ENCODE peak calls at places on chromosomes 1 and 21, in eight cellular contexts. M is psoas muscle; E is caudate nucleus; D is cardiac muscle cell; S is aorta; K is CD4-positive, alpha-beta T cell; O is right lobe of liver; V is body of pancreas. U is an unnamed sample.

GRCh38 chr1:218804014-218804785 is 369.5 kb upstream of the LYPLAL1 start:
- DNase-seq in M (no peak), E (no peak), D (no peak), S (no peak), K (no peak), O (no peak), V (no peak), U (no peak)

GRCh38 chr1:19113362-19114092 is 96.5 kb downstream of the UBR4 start:
- DNase-seq in M (no peak), E (no peak), D (peak), S (no peak), K (peak), O (no peak), V (peak), U (no peak)

GRCh38 chr1:63915121-63915520 is 141.3 kb downstream of the ROR1 start:
- DNase-seq in M (no peak), E (no peak), D (no peak), S (no peak), K (no peak), O (no peak), V (no peak), U (no peak)

GRCh38 chr1:27891196-27891889 is 19.0 kb downstream of the THEMIS2 start:
- DNase-seq in M (no peak), E (no peak), D (no peak), S (no peak), K (peak), O (no peak), V (peak), U (peak)

GRCh38 chr21:31660134-31660565 is 657 bp downstream of the SOD1 start:
- DNase-seq in M (no peak), E (peak), D (peak), S (peak), K (peak), O (no peak), V (no peak), U (no peak)

GRCh38 chr1:916173-917075 is 7.3 kb upstream of the SAMD11 start:
- DNase-seq in M (peak), E (no peak), D (peak), S (peak), K (no peak), O (peak), V (peak), U (no peak)

GRCh38 chr21:21397464-21397863 is 399.3 kb downstream of the NCAM2 start:
- DNase-seq in M (no peak), E (no peak), D (no peak), S (peak), K (no peak), O (no peak), V (no peak), U (no peak)

GRCh38 chr21:45403825-45404725 is 890 bp upstream of the COL18A1 start:
- DNase-seq in M (peak), E (no peak), D (peak), S (peak), K (no peak), O (peak), V (peak), U (no peak)

GRCh38 chr1:72166426-72166825 is 115.9 kb downstream of the NEGR1 start:
- DNase-seq in M (no peak), E (no peak), D (no peak), S (no peak), K (no peak), O (no peak), V (no peak), U (no peak)

GRCh38 chr21:42456457-42456856 is 39.6 kb downstream of the RSPH1 start:
- DNase-seq in M (no peak), E (peak), D (no peak), S (no peak), K (peak), O (no peak), V (no peak), U (peak)

GRCh38 chr1:79188371-79188770 is 181.8 kb upstream of the ADGRL4 start:
- DNase-seq in M (no peak), E (no peak), D (peak), S (no peak), K (no peak), O (no peak), V (no peak), U (no peak)

GRCh38 chr1:96634863-96635262 is 86.7 kb upstream of the PTBP2 start:
- DNase-seq in M (no peak), E (no peak), D (no peak), S (no peak), K (no peak), O (no peak), V (no peak), U (no peak)

GRCh38 chr1:161260939-161261858 is 2.7 kb downstream of the PCP4L1 start:
- DNase-seq in M (no peak), E (peak), D (no peak), S (no peak), K (no peak), O (no peak), V (no peak), U (no peak)

GRCh38 chr1:36906555-36906954 is 127.8 kb downstream of the GRIK3 start:
- DNase-seq in M (no peak), E (no peak), D (no peak), S (no peak), K (no peak), O (no peak), V (no peak), U (no peak)

GRCh38 chr1:67586596-67586995 is 98.4 kb upstream of the GADD45A start:
- DNase-seq in M (no peak), E (no peak), D (peak), S (no peak), K (no peak), O (no peak), V (no peak), U (no peak)

GRCh38 chr1:54952950-54953718 is 27.3 kb upstream of the TMEM61 start:
- DNase-seq in M (no peak), E (no peak), D (peak), S (no peak), K (no peak), O (no peak), V (no peak), U (no peak)

DNA sequence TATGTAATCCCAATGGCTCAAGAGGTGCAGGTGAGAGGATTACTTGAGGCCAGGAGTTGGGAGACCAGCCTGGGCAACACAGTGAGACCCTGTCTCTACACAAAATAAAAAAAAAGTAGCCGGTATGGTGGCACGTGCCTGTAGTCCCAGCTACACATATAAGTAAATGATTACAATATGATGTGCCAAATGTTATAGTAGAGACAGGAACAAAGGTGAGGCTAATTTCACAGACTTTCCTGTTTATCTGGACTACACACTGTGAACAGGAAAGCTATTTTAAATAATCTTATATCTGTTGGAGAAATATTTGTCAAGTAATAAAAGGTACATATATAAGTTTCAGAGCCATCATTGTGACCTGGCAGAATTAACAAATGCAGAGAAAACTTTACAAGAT is 77.7 kb downstream of the UROD start:
- DNase-seq in M (no peak), E (no peak), D (no peak), S (no peak), K (no peak), O (no peak), V (no peak), U (no peak)
- H3K27ac ChIP-seq in M (no peak), E (no peak), D (no peak), S (no peak), K (no peak), O (no peak), V (no peak), U (no peak)

GRCh38 chr1:145962157-145963102 is 1.9 kb downstream of the ANKRD34A start:
- DNase-seq in M (peak), E (peak), D (no peak), S (peak), K (peak), O (no peak), V (peak), U (peak)

GRCh38 chr1:145959957-145960467 is 2.2 kb upstream of the LIX1L start:
- DNase-seq in M (no peak), E (no peak), D (no peak), S (no peak), K (no peak), O (no peak), V (no peak), U (no peak)

GRCh38 chr1:145961109-145961424 is 3.2 kb upstream of the LIX1L start:
- DNase-seq in M (no peak), E (no peak), D (no peak), S (no peak), K (no peak), O (peak), V (no peak), U (no peak)

GRCh38 chr1:145960468-145961108 is 2.8 kb upstream of the LIX1L start:
- DNase-seq in M (peak), E (peak), D (peak), S (peak), K (peak), O (peak), V (peak), U (peak)

GRCh38 chr1:145961425-145962156 is 2.8 kb downstream of the ANKRD34A start:
- DNase-seq in M (peak), E (peak), D (peak), S (peak), K (peak), O (no peak), V (peak), U (peak)
- H3K27ac ChIP-seq in M (peak), E (peak), D (no peak), S (peak), K (no peak), O (no peak), V (no peak), U (peak)

GRCh38 chr1:203677771-203678170 is 51.1 kb downstream of the ATP2B4 start:
- DNase-seq in M (no peak), E (no peak), D (no peak), S (no peak), K (no peak), O (no peak), V (no peak), U (no peak)
- H3K27ac ChIP-seq in M (no peak), E (no peak), D (no peak), S (no peak), K (no peak), O (no peak), V (no peak), U (no peak)

GRCh38 chr1:25785321-25786067 is 14.5 kb upstream of the SELENON start:
- DNase-seq in M (no peak), E (no peak), D (no peak), S (no peak), K (no peak), O (no peak), V (no peak), U (no peak)

GRCh38 chr1:25784575-25785051 is 15.4 kb upstream of the SELENON start:
- DNase-seq in M (peak), E (no peak), D (no peak), S (no peak), K (no peak), O (no peak), V (no peak), U (no peak)

GRCh38 chr1:25780318-25781129 is 19.5 kb upstream of the SELENON start:
- DNase-seq in M (no peak), E (no peak), D (peak), S (no peak), K (no peak), O (no peak), V (no peak), U (no peak)

GRCh38 chr1:25781130-25781433 is 18.9 kb upstream of the SELENON start:
- DNase-seq in M (no peak), E (no peak), D (no peak), S (no peak), K (no peak), O (no peak), V (no peak), U (no peak)

GRCh38 chr1:25782608-25783201 is 17.3 kb upstream of the SELENON start:
- DNase-seq in M (no peak), E (no peak), D (no peak), S (no peak), K (no peak), O (no peak), V (peak), U (no peak)
- H3K27ac ChIP-seq in M (no peak), E (no peak), D (peak), S (no peak), K (no peak), O (no peak), V (peak), U (no peak)